ENCODE peak calls at places on chromosomes 16 and 17, in eight cellular contexts. O, S, N, L, K, W, F and A are unnamed samples.

GRCh38 chr17:49431743-49432142 is 17.1 kb upstream of the PHB1 start:
- DNase-seq in W (no peak), O (no peak), N (no peak), S (no peak), F (no peak), L (no peak), K (no peak), A (peak; percentile 40)

GRCh38 chr17:48179071-48179945 is 71.7 kb downstream of the SNX11 start:
- DNase-seq in S (no peak), K (no peak), O (no peak), N (no peak), L (no peak), W (no peak), F (no peak), A (no peak)

GRCh38 chr17:81379523-81379942 is 15.7 kb upstream of the BAHCC1 start:
- DNase-seq in S (peak; percentile 81), F (no peak), K (peak; percentile 90), O (no peak), L (no peak), N (no peak), W (peak; percentile 70), A (peak; percentile 82)

GRCh38 chr17:8807070-8807550 is 7.9 kb upstream of the MFSD6L start:
- DNase-seq in N (peak; percentile 67), L (no peak), F (no peak), K (no peak), O (no peak), S (no peak), W (no peak), A (no peak)

GRCh38 chr17:44091200-44091997 is 20.9 kb downstream of the G6PC3 start:
- DNase-seq in L (no peak), W (no peak), S (no peak), F (no peak), O (no peak), K (no peak), N (no peak), A (no peak)

GRCh38 chr17:7834554-7834890 is 505 bp downstream of the KDM6B start:
- DNase-seq in S (peak; percentile 84), O (peak; percentile 89), W (peak; percentile 92), N (no peak), L (peak; percentile 48), K (peak; percentile 68), F (no peak), A (peak; percentile 65)

GRCh38 chr17:73230088-73230487 is 31.6 kb downstream of the CPSF4L start:
- DNase-seq in W (no peak), S (no peak), F (no peak), O (no peak), N (no peak), K (no peak), L (no peak), A (no peak)

GRCh38 chr17:80361495-80362220 is 53.3 kb upstream of the ENDOV start:
- DNase-seq in O (peak; percentile 53), W (peak; percentile 31), S (no peak), F (no peak), L (peak; percentile 79), K (no peak), N (no peak), A (no peak)

GRCh38 chr17:56752263-56752662 is 81.5 kb downstream of the C17orf67 start:
- DNase-seq in L (no peak), S (no peak), W (no peak), O (no peak), K (no peak), N (no peak), F (peak; percentile 23), A (no peak)

GRCh38 chr16:69057400-69058378 is 47.8 kb upstream of the HAS3 start:
- DNase-seq in N (peak; percentile 13), F (no peak), L (no peak), S (no peak), K (no peak), W (no peak), O (peak; percentile 62), A (peak; percentile 37)

GRCh38 chr17:45309400-45309799 is 7.4 kb downstream of the MAP3K14 start:
- DNase-seq in F (no peak), K (no peak), O (no peak), S (no peak), W (no peak), L (no peak), N (no peak), A (no peak)

GRCh38 chr17:41702712-41703111 is 9.4 kb upstream of the GAST start:
- DNase-seq in W (no peak), L (no peak), F (no peak), O (no peak), K (no peak), N (no peak), S (no peak), A (no peak)

GRCh38 chr16:86396318-86396882 is 113.9 kb upstream of the FOXF1 start:
- DNase-seq in K (no peak), L (no peak), S (peak; percentile 34), N (no peak), F (no peak), O (peak; percentile 91), W (no peak), A (no peak)

GRCh38 chr17:72405662-72406230 is 284.9 kb downstream of the SOX9 start:
- DNase-seq in W (no peak), L (no peak), F (no peak), S (no peak), K (no peak), O (no peak), N (no peak), A (no peak)

DNA sequence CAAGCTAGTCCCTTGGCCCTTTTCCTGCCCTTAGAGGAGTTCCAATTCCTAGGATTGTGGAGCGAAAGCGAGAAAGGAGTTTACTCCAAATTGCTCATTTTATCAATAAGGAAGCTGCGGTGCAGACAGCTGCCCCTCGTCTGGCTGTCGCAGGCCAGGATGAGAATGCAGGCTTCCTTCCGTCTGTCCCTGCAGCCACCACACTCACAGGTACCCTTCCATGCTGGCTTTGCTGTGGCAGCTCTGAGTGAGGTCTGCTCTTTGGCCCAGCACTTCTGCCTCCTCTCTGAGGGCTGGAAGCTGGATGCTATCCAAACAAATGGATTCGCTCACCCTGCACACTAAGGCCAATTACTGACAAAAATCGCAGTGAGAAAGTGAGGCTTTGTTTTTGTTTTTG is 6.9 kb downstream of the ARMC7 start:
- DNase-seq in K (no peak), O (no peak), F (no peak), L (no peak), N (no peak), S (no peak), W (no peak), A (no peak)
- TF ChIP-seq POLR2AphosphoS5 in K (no peak), O (no peak), F (no peak), L (no peak), N (no peak), S (no peak), W (no peak), A (no peak)

GRCh38 chr17:16148596-16148995 is 66.7 kb downstream of the NCOR1 start:
- DNase-seq in N (no peak), S (no peak), L (no peak), F (no peak), K (no peak), W (no peak), O (no peak), A (no peak)
- TF ChIP-seq POLR2AphosphoS5 in N (no peak), S (no peak), L (no peak), F (no peak), K (no peak), W (no peak), O (no peak), A (no peak)

GRCh38 chr17:31051517-31051916 is 43.3 kb upstream of the NF1 start:
- DNase-seq in L (no peak), N (no peak), O (no peak), W (no peak), F (no peak), S (no peak), K (no peak), A (no peak)

GRCh38 chr17:31050948-31051347 is 43.8 kb upstream of the NF1 start:
- DNase-seq in K (no peak), O (no peak), N (no peak), F (no peak), S (no peak), W (no peak), L (no peak), A (no peak)

GRCh38 chr17:31054761-31055160 is 40.0 kb upstream of the NF1 start:
- DNase-seq in W (no peak), F (no peak), L (no peak), K (no peak), N (no peak), O (no peak), S (no peak), A (no peak)

GRCh38 chr17:31053076-31053475 is 41.7 kb upstream of the NF1 start:
- DNase-seq in F (no peak), L (no peak), W (no peak), S (no peak), N (no peak), K (no peak), O (no peak), A (no peak)

DNA sequence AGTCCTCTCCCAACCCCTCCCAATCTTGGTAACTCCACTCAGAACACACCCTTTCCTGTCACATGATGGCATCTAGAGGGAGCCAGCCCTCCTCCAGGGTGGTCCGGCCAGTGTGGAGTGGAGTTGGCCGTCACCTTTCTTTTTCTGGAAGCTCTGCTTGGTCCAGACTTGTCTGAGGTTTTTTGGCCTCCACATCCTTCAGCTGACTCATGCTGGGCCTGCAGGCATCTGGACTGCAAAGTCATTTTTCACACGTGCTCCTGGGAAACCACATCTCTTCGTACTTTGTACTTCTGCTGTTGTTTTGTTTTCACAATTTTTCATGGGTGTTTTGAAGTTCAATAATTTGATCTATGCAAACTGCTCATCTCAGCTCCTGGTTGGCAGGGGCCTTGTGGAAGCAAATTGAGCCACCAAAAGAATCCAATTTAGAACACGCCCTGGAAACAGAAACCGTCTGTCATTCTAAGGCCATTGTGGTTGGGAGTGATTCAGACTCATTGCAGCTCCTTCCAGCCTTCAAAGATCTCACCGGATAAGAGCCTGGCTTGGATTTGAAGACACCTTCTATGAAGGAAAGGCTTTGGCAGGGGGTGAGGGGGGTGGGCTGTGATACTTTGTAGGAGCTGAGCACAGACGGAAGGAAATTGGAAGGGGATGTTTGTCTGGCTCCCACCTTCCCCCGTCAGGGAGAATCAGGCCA is 42.4 kb upstream of the NF1 start:
- DNase-seq in L (no peak), W (peak; percentile 81), F (no peak), K (no peak), O (peak; percentile 86), N (no peak), S (no peak), A (no peak)
- TF ChIP-seq POLR2AphosphoS5 in L (no peak), W (no peak), F (no peak), K (no peak), O (no peak), N (no peak), S (no peak), A (peak; percentile 37)

DNA sequence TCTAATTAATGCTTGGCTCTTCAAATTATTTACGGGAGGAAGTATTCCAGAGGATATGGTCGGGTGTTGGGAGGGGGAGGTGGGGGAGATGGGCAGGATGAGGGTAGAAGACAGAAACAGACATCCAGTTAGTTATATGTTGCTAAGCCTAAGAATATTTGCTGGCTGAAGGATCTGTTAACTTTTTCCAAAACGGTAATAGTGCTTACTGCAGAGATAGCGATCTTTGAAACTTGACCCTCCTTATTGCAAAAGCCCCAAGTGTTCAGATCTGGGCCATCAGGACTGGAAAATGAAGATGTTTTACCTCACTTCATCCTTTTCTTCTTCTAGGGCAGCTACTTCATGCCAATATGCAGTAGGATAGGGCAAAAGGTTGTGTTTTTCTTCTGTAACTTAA is 27.0 kb upstream of the MMD start:
- DNase-seq in W (no peak), F (no peak), S (no peak), O (no peak), L (no peak), K (no peak), N (no peak), A (no peak)
- TF ChIP-seq POLR2AphosphoS5 in W (no peak), F (no peak), S (no peak), O (no peak), L (no peak), K (no peak), N (no peak), A (no peak)

GRCh38 chr17:17722081-17722905 is 41.0 kb downstream of the RAI1 start:
- DNase-seq in S (no peak), L (peak; percentile 78), W (no peak), N (no peak), K (no peak), O (no peak), F (no peak), A (no peak)
- TF ChIP-seq POLR2AphosphoS5 in S (no peak), L (no peak), W (no peak), N (no peak), K (no peak), O (no peak), F (no peak), A (no peak)